ENCODE peak calls at places on chromosomes 3 and 15, in seven cellular contexts. T is uterus, J is SJSA1, Z is heart right ventricle, D is HepG2, C is stomach, F is body of pancreas. G is an unnamed sample. For H3K4me1, the result is how much of the 10 kb centered on the place peaks cover.

GRCh38 chr15:90618330-90619136 is 88.8 kb downstream of the CRTC3 start:
- DNase-seq in C (no peak), D (no peak), J (no peak), T (no peak), F (no peak), Z (no peak), G (no peak)

GRCh38 chr15:32888221-32888761 is 170.5 kb downstream of the GREM1 start:
- DNase-seq in T (no peak), J (no peak), Z (no peak), C (no peak), F (no peak), D (no peak), G (no peak)

GRCh38 chr3:128969993-128970740 is 23.7 kb downstream of the CFAP92 start:
- DNase-seq in D (peak), J (peak), Z (peak), F (peak), C (peak), T (peak), G (no peak)

GRCh38 chr3:23921052-23921511 is 4.2 kb downstream of the RPL15 start:
- DNase-seq in D (no peak), J (no peak), C (no peak), F (no peak), T (no peak), Z (no peak), G (no peak)

GRCh38 chr15:45377630-45378148 is 655 bp downstream of the GATM start:
- DNase-seq in F (peak), T (peak), Z (peak), C (peak), J (no peak), D (no peak), G (no peak)

GRCh38 chr15:63890617-63891016 is 56.9 kb upstream of the HERC1 start:
- DNase-seq in F (no peak), C (no peak), D (no peak), J (no peak), Z (no peak), T (no peak), G (no peak)

GRCh38 chr15:90071220-90071807 is 31.0 kb downstream of the IDH2 start:
- DNase-seq in D (peak), C (peak), Z (peak), F (peak), T (peak), J (peak), G (no peak)

GRCh38 chr3:23508464-23508863 is 297.3 kb upstream of the UBE2E1 start:
- DNase-seq in Z (no peak), D (no peak), J (no peak), C (no peak), T (no peak), F (no peak), G (no peak)

GRCh38 chr15:45399381-45400212 is 21.3 kb upstream of the GATM start:
- DNase-seq in F (peak), Z (no peak), J (no peak), T (no peak), C (no peak), D (peak), G (no peak)

GRCh38 chr3:39212665-39213064 is 20.3 kb upstream of the XIRP1 start:
- DNase-seq in C (no peak), T (no peak), D (no peak), F (no peak), Z (no peak), J (no peak), G (peak)

GRCh38 chr3:112143251-112143650 is 10.2 kb upstream of the GCSAM start:
- DNase-seq in J (no peak), Z (no peak), F (no peak), T (no peak), C (no peak), D (no peak), G (no peak)

DNA sequence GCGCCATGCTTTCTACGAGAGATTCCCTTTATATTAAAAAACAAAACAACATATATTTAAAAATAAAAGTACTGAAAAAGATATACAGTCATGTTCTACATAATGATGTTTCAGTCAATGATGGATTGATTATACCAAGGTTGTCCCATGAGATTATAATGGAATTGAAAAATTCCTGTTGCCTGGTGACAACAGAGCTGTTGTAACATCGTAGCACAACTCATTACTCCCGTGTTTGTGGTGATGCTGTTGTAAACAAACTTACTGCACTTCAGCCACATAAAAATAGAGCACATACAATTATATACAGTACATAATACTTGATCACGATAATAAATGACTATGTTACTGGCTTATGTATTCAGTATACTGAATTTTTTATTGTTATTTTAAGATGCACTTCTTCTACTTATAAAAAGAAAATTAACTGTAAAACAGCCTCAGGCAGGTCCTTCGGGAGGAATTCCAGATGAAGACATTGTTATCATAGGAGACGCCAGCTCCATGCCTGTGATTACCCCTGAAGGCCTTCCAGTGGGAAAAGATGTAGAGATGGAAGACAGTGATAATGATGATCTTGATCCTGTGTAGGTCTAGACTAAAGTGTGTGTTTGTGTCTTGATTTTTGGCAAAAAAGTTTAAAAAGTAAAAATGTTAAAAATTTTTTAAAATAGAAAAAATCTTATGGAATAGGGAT is 11.7 kb downstream of the CCR1 start:
- DNase-seq in C (no peak), T (no peak), Z (no peak), F (no peak), J (no peak), D (no peak), G (no peak)
- H3K4me1 ChIP-seq in C (under half), T (under half), Z (under half), F (under half), J (under half), D (under half), G (under half)

DNA sequence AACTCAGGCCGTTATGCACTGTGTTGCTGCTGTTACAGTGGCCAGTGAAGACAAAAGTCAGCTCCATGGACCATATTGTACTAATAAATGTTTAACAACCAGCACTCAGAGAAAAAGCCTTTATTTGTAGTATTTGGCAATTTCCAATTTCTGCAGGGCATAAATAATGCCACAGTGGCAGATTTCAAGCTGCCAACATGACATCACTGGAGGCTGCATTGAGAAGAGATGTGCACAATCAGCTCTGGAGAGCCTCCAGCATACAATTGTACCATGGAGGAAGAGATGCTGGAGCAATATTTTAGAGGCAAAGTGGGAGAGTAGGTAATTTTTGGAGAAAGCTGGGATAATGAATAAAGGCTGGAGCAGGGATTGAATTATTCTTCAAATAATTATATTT is 9.7 kb upstream of the ALCAM start:
- DNase-seq in Z (no peak), D (no peak), T (no peak), C (no peak), F (no peak), J (no peak), G (no peak)
- H3K4me1 ChIP-seq in Z (under half), D (under half), T (under half), C (under half), F (under half), J (under half), G (under half)

GRCh38 chr3:191254098-191254873 is 55.2 kb downstream of the OSTN start:
- DNase-seq in J (no peak), F (no peak), C (no peak), T (no peak), D (no peak), Z (no peak), G (no peak)

GRCh38 chr3:191256405-191256804 is 57.4 kb downstream of the OSTN start:
- DNase-seq in D (no peak), J (no peak), C (no peak), T (no peak), Z (no peak), F (no peak), G (no peak)

GRCh38 chr3:191257286-191257685 is 58.2 kb downstream of the OSTN start:
- DNase-seq in F (no peak), C (no peak), J (no peak), T (no peak), D (no peak), Z (no peak), G (no peak)

GRCh38 chr3:191255156-191255555 is 56.1 kb downstream of the OSTN start:
- DNase-seq in F (no peak), D (no peak), C (no peak), Z (no peak), J (no peak), T (no peak), G (no peak)

DNA sequence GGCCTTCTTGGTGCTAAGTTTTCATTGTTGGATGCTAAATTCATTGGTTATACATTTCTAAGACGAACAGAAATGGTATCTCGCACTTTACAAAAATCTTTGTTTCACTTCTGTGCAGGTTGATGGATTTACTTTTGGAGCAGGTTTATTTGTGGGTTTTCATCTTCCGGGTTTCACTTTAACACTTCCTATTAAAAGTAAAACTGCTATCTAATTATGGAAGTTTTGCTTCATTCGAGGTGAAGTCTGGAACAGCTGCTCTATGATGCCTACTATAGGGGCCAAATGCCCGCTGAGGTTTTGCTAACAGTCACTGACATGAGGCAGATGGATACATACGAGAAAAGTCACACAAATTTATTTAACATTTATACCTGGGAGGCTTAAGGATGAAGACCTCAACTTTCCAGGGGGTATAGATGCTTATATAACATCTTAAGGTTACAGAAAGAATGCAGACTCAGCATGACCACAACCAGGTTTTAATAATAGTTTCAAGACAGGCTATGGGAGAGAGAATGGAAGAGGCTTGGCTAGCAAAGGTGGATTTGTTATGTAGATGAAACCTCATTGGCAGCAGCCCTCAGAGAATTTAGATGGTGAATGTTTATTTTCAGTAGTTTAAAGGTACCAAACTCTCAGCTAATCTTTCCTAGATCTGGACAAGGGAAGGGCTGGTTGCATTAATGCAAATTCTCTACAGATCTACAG is 54.2 kb downstream of the OSTN start:
- DNase-seq in T (no peak), C (no peak), J (no peak), D (no peak), Z (no peak), F (no peak), G (no peak)
- H3K4me1 ChIP-seq in T (under half), C (under half), J (under half), D (under half), Z (under half), F (under half), G (under half)

DNA sequence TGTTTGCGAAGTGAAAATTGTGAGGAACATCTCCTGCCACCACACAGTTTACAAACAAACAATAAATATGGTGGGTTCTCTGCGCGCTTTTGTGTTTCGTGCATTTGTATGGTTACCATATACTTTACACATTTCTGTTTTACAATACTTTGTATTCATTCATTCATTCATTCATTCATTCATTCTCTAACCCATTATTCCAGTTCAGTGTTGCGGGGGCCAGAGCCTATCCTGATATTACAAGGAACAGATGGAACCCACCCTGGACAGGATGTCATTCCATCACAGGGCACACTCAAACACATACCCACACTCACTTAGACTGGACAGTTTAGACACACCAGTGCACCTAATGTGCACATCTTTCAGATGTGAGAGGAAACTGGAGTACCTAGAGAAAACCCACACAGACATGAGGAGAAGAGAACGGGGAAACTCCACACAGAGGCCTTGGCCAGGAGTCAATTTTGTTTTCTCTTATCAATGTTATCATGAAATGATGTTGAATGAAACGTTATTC is 160.5 kb downstream of the FNDC3B start:
- DNase-seq in D (no peak), J (no peak), Z (no peak), C (no peak), T (no peak), F (no peak), G (no peak)
- H3K4me1 ChIP-seq in D (half or more), J (under half), Z (half or more), C (under half), T (under half), F (half or more), G (half or more)

DNA sequence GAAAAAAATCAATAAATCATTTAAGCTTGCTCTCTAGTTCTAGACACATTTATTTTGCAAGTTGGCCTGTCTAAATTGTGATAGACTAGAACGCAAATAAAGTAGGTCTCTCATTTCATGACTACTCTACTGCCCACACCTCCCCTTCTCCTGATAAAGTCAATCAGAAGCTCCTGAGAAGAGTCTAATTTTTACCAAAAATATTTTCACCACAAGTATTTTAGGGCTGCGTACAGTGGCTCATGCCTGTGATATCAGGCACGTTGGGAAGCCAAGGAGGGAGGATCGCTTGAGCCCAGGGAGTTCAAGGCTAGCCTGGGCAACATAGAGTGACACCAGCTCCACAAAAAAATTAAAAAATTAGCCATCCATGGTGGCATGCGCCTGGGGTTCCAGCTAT is 136.5 kb downstream of the TBC1D5 start:
- DNase-seq in D (no peak), F (no peak), Z (no peak), T (no peak), C (no peak), J (no peak), G (no peak)
- H3K4me1 ChIP-seq in D (under half), F (under half), Z (under half), T (under half), C (under half), J (under half), G (under half)

GRCh38 chr15:78069052-78069414 is 8.5 kb downstream of the TBC1D2B start:
- DNase-seq in J (no peak), F (no peak), T (no peak), D (no peak), C (no peak), Z (no peak), G (no peak)
- H3K4me1 ChIP-seq in J (half or more), F (half or more), T (under half), D (half or more), C (half or more), Z (half or more), G (half or more)